ENCODE peak calls at places on chromosomes 6 and 20, in five cellular contexts. Z is choroid plexus epithelial cell, G is pancreas, R is Caco-2, A is AG09309. F is an unnamed sample.

GRCh38 chr6:158843751-158844683 is 24.8 kb upstream of the EZR start:
- DNase-seq in Z (no peak), G (no peak), R (no peak), A (no peak), F (no peak)

GRCh38 chr6:115899883-115900282 is 160.8 kb downstream of the FRK start:
- DNase-seq in Z (no peak), G (no peak), R (no peak), A (no peak), F (peak; percentile 50)

GRCh38 chr6:122789862-122790739 is 1.0 kb downstream of the SMPDL3A start:
- DNase-seq in Z (peak; percentile 61), G (no peak), R (peak; percentile 38), A (no peak), F (peak; percentile 15)

GRCh38 chr6:6221829-6222535 is 98.5 kb downstream of the F13A1 start:
- DNase-seq in Z (no peak), G (no peak), R (no peak), A (no peak), F (peak; percentile 40)

GRCh38 chr6:127301199-127301700 is 34.6 kb downstream of the RNF146 start:
- DNase-seq in Z (no peak), G (no peak), R (no peak), A (no peak), F (no peak)

GRCh38 chr20:46253391-46253790 is 54.9 kb downstream of the CDH22 start:
- DNase-seq in Z (no peak), G (no peak), R (no peak), A (no peak), F (no peak)

GRCh38 chr6:628772-629171 is 28.1 kb downstream of the HUS1B start:
- DNase-seq in Z (no peak), G (no peak), R (no peak), A (no peak), F (peak; percentile 38)

GRCh38 chr6:11198663-11199603 is 33.5 kb downstream of the NEDD9 start:
- DNase-seq in Z (no peak), G (no peak), R (no peak), A (no peak), F (peak; percentile 15)

GRCh38 chr6:118656822-118657451 is 5.5 kb upstream of the CEP85L start:
- DNase-seq in Z (no peak), G (no peak), R (no peak), A (no peak), F (no peak)

GRCh38 chr20:28562510-28562898 is 2695.0 kb upstream of the DEFB115 start:
- DNase-seq in Z (peak; percentile 80), G (no peak), R (no peak), A (no peak), F (no peak)

GRCh38 chr6:160919713-160920112 is 71.9 kb upstream of the MAP3K4 start:
- DNase-seq in Z (peak; percentile 91), G (no peak), R (no peak), A (peak; percentile 86), F (no peak)

GRCh38 chr6:88899569-88900316 is 63.7 kb downstream of the RNGTT start:
- DNase-seq in Z (no peak), G (no peak), R (no peak), A (no peak), F (peak; percentile 2)

GRCh38 chr6:89830385-89830809 is 717 bp downstream of the CASP8AP2 start:
- DNase-seq in Z (no peak), G (no peak), R (no peak), A (no peak), F (no peak)

GRCh38 chr20:45904583-45905504 is 7.1 kb downstream of the PLTP start:
- DNase-seq in Z (no peak), G (no peak), R (no peak), A (no peak), F (no peak)

GRCh38 chr20:9565910-9566550 is 51.6 kb downstream of the LAMP5 start:
- DNase-seq in Z (no peak), G (peak; percentile 40), R (no peak), A (no peak), F (no peak)

GRCh38 chr6:225121-225721 is 67.1 kb upstream of the DUSP22 start:
- DNase-seq in Z (no peak), G (no peak), R (no peak), A (no peak), F (peak; percentile 90)

GRCh38 chr20:56440346-56441007 is 27.9 kb upstream of the RTF2 start:
- DNase-seq in Z (peak; percentile 50), G (no peak), R (no peak), A (no peak), F (peak; percentile 81)

GRCh38 chr20:35490736-35491181 is 35.4 kb downstream of the CEP250 start:
- DNase-seq in Z (no peak), G (no peak), R (no peak), A (no peak), F (peak; percentile 86)

GRCh38 chr20:31923388-31924271 is 28.2 kb downstream of the PDRG1 start:
- DNase-seq in Z (no peak), G (no peak), R (no peak), A (no peak), F (peak; percentile 60)

GRCh38 chr6:51613558-51613957 is 473.9 kb downstream of the PKHD1 start:
- DNase-seq in Z (no peak), G (no peak), R (no peak), A (no peak), F (no peak)

GRCh38 chr6:113149511-113149910 is 707.6 kb upstream of the MARCKS start:
- DNase-seq in Z (no peak), G (no peak), R (no peak), A (peak; percentile 82), F (no peak)

GRCh38 chr6:97068211-97068610 is 143.7 kb downstream of the KLHL32 start:
- DNase-seq in Z (peak; percentile 76), G (no peak), R (no peak), A (peak; percentile 14), F (peak; percentile 41)

GRCh38 chr20:32077192-32077591 is 25.1 kb downstream of the HCK start:
- DNase-seq in Z (no peak), G (no peak), R (no peak), A (no peak), F (no peak)

GRCh38 chr6:134753001-134753400 is 196.9 kb downstream of the ALDH8A1 start:
- DNase-seq in Z (no peak), G (no peak), R (no peak), A (no peak), F (no peak)

GRCh38 chr6:111411978-111412574 is 70.9 kb downstream of the REV3L start:
- DNase-seq in Z (no peak), G (no peak), R (no peak), A (no peak), F (peak; percentile 41)

GRCh38 chr6:88165087-88165876 is 865 bp downstream of the CNR1 start:
- DNase-seq in Z (peak; percentile 21), G (no peak), R (no peak), A (no peak), F (no peak)

GRCh38 chr6:157755032-157755751 is 67.9 kb upstream of the SNX9 start:
- DNase-seq in Z (peak; percentile 50), G (no peak), R (no peak), A (no peak), F (no peak)

GRCh38 chr6:125804264-125804663 is 13.5 kb downstream of the NCOA7 start:
- DNase-seq in Z (no peak), G (no peak), R (no peak), A (no peak), F (peak; percentile 75)

GRCh38 chr20:881051-881820 is 34.9 kb downstream of the ANGPT4 start:
- DNase-seq in Z (peak; percentile 29), G (no peak), R (no peak), A (peak; percentile 8), F (peak; percentile 11)

GRCh38 chr6:3731700-3732099 is 19.8 kb downstream of the PXDC1 start:
- DNase-seq in Z (no peak), G (no peak), R (no peak), A (no peak), F (no peak)

GRCh38 chr20:51528263-51529026 is 14.1 kb downstream of the NFATC2 start:
- DNase-seq in Z (no peak), G (no peak), R (no peak), A (no peak), F (peak; percentile 58)

DNA sequence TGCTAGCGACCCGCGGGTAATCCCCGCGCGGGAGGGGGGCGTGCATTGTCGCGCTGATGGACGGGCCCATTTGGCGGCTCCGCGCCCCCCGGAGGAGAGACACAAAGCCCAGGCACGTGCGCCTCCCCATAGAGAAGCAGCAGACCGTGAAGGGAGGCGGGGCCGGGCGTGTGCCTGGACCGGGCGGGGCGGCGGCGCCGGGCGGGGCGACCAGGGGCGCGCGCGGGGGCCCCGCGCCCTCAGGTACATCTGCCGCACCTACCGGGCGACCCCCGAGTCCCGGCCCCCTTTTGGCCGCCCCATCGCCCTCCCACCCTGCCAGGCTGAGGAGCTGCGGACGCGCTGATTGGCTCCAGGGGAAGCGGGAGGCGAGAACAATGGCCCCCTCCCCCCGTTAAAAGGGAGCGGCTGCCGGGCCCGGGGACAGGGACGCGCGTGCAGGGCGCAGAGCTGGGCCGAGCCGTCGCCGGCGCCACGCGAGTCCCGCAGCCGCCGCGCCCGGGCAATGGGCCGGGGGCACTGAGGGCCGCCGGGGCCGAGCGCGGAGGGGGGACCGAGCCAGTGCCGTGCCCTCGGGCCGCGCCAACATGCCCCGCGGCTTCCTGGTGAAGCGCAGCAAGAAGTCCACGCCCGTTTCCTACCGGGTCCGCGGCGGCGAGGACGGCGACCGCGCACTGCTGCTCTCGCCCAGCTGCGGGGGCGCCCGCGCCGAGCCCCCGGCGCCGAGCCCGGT is at the start of gene INSM1:
- DNase-seq in Z (no peak), G (no peak), R (no peak), A (no peak), F (no peak)
- H3K4me3 ChIP-seq in Z (peak within 1 kb of the TSS; percentile 14), G (no peak within 1 kb of the TSS), R (peak within 1 kb of the TSS; percentile 35), A (no peak within 1 kb of the TSS), F (no peak within 1 kb of the TSS)

GRCh38 chr6:166493427-166494100 is 92.9 kb downstream of the RAMACL start:
- DNase-seq in Z (no peak), G (no peak), R (no peak), A (no peak), F (no peak)
- H3K4me3 ChIP-seq in Z (no peak overlapping the region), G (no peak overlapping the region), R (no peak overlapping the region), A (no peak overlapping the region), F (no peak overlapping the region)

GRCh38 chr20:17225891-17226409 is 890 bp upstream of the PCSK2 start:
- DNase-seq in Z (no peak), G (peak; percentile 65), R (no peak), A (no peak), F (no peak)
- H3K4me3 ChIP-seq in Z (no peak overlapping the region), G (peak overlapping the region; percentile 35), R (no peak overlapping the region), A (peak overlapping the region; percentile 39), F (no peak overlapping the region)

DNA sequence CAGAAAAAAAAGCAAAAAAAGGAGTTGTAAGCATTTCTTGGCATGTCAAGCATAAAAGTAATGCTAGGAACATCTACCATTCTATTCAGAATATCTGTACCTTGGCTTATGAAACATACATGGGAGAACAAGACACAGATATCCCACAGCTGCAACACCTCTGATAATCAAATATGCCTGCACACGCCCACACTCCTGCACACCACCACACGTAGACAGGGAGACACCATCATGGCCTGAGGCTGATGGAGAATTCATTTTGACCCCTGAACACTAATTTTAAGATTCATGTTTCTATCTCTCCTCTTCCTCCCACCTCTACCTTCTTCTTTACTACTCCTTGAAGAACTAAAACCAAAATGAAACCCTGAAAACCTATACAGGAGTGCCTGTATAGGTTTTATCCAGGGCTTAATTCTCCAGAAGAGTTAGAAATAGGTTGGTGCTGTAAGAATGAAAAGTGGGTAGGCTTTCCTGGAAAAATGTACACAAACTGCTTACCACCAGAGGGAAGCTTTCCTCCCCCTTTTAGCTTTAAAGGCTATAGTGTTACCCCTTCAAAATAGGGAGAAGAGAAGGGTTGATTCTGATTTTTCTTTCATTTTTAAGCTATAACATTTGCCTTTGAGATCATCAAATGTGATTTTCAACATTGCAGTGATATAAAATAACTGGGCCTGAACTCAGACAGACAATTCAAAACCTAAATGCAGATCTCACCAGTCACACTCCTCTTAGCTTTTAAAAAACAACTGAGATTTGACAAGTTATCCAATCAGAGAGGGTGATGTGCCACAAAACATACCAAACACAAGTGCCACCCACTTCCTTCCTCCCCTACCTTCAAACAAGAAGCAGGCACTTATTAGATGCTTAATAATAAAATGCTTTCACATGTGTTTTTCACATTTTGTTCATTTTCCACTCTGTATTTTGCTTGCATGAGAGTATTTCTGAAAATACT is 57.9 kb downstream of the ELOVL5 start:
- DNase-seq in Z (no peak), G (no peak), R (no peak), A (no peak), F (no peak)
- H3K4me3 ChIP-seq in Z (no peak overlapping the region), G (no peak overlapping the region), R (no peak overlapping the region), A (no peak overlapping the region), F (no peak overlapping the region)